ENCODE peak calls at places on chromosomes 12 and 14, in six cellular contexts. W, D, B, V, E and N are unnamed samples.

GRCh38 chr12:32997471-32997870 is 100.9 kb upstream of the PKP2 start:
- DNase-seq in W (no peak), D (no peak), B (no peak), V (no peak), E (no peak), N (no peak)

GRCh38 chr12:9761407-9761736 is 671 bp upstream of the CD69 start:
- DNase-seq in W (no peak), D (no peak), B (no peak), V (no peak), E (no peak), N (no peak)

GRCh38 chr12:55741978-55742377 is 944 bp upstream of the GDF11 start:
- DNase-seq in W (no peak), D (no peak), B (no peak), V (no peak), E (no peak), N (no peak)

GRCh38 chr14:92309968-92310367 is 13.0 kb upstream of the SLC24A4 start:
- DNase-seq in W (no peak), D (no peak), B (no peak), V (no peak), E (no peak), N (no peak)

GRCh38 chr14:77979666-77980351 is 179.9 kb downstream of the ADCK1 start:
- DNase-seq in W (no peak), D (peak), B (no peak), V (peak), E (no peak), N (no peak)

GRCh38 chr12:4900327-4900726 is 9.4 kb upstream of the KCNA1 start:
- DNase-seq in W (no peak), D (no peak), B (no peak), V (no peak), E (no peak), N (no peak)

GRCh38 chr14:69034612-69035262 is 55.6 kb upstream of the ACTN1 start:
- DNase-seq in W (no peak), D (no peak), B (no peak), V (no peak), E (no peak), N (no peak)

GRCh38 chr14:91889477-91890211 is 22.3 kb upstream of the TC2N start:
- DNase-seq in W (no peak), D (no peak), B (no peak), V (no peak), E (no peak), N (no peak)

GRCh38 chr12:108884116-108885012 is 4.5 kb downstream of the DAO start:
- DNase-seq in W (peak), D (peak), B (peak), V (peak), E (no peak), N (peak)

GRCh38 chr14:103550451-103551337 is 11.8 kb downstream of the BAG5 start:
- DNase-seq in W (no peak), D (no peak), B (no peak), V (no peak), E (no peak), N (no peak)

GRCh38 chr12:6807170-6807569 is 14.5 kb upstream of the GPR162 start:
- DNase-seq in W (no peak), D (no peak), B (no peak), V (no peak), E (no peak), N (no peak)

GRCh38 chr14:30990766-30991165 is 34.7 kb upstream of the AP4S1 start:
- DNase-seq in W (no peak), D (no peak), B (no peak), V (no peak), E (no peak), N (no peak)

GRCh38 chr12:65593206-65593833 is 231.0 kb upstream of the HMGA2 start:
- DNase-seq in W (no peak), D (no peak), B (no peak), V (no peak), E (no peak), N (no peak)

GRCh38 chr14:72780771-72781170 is 113.1 kb downstream of the DPF3 start:
- DNase-seq in W (no peak), D (no peak), B (no peak), V (no peak), E (no peak), N (no peak)

GRCh38 chr14:91835197-91835919 is 32.0 kb downstream of the TC2N start:
- DNase-seq in W (no peak), D (no peak), B (no peak), V (no peak), E (no peak), N (no peak)

GRCh38 chr14:67695394-67695949 is at the start of gene RDH11:
- DNase-seq in W (peak), D (peak), B (peak), V (peak), E (peak), N (peak)

GRCh38 chr14:49999216-49999761 is 106.4 kb downstream of the ARF6 start:
- DNase-seq in W (no peak), D (peak), B (peak), V (no peak), E (no peak), N (peak)

GRCh38 chr14:90198541-90198940 is 57.8 kb upstream of the PSMC1 start:
- DNase-seq in W (no peak), D (no peak), B (no peak), V (no peak), E (no peak), N (no peak)

GRCh38 chr12:8609061-8609570 is 3.5 kb downstream of the AICDA start:
- DNase-seq in W (no peak), D (no peak), B (peak), V (peak), E (no peak), N (peak)

GRCh38 chr14:30064454-30064853 is 136.8 kb upstream of the PRKD1 start:
- DNase-seq in W (no peak), D (no peak), B (no peak), V (no peak), E (no peak), N (no peak)

GRCh38 chr12:67854351-67854750 is 134.9 kb upstream of the IFNG-AS1 start:
- DNase-seq in W (no peak), D (no peak), B (no peak), V (no peak), E (no peak), N (no peak)

GRCh38 chr12:55188974-55189556 is 31.8 kb upstream of the OR10A7 start:
- DNase-seq in W (peak), D (peak), B (peak), V (peak), E (peak), N (peak)

GRCh38 chr14:30915596-30915995 is 41.2 kb downstream of the COCH start:
- DNase-seq in W (no peak), D (no peak), B (no peak), V (no peak), E (no peak), N (no peak)

GRCh38 chr12:52189376-52190174 is 2.2 kb downstream of the KRT80 start:
- DNase-seq in W (no peak), D (no peak), B (no peak), V (no peak), E (no peak), N (no peak)

GRCh38 chr14:100721568-100721967 is 5.1 kb upstream of the DLK1 start:
- DNase-seq in W (no peak), D (no peak), B (no peak), V (no peak), E (no peak), N (no peak)

GRCh38 chr14:80621701-80622100 is 319.8 kb downstream of the CEP128 start:
- DNase-seq in W (no peak), D (no peak), B (peak), V (peak), E (no peak), N (no peak)

GRCh38 chr12:49403887-49404517 is 36.7 kb downstream of the SPATS2 start:
- DNase-seq in W (no peak), D (peak), B (no peak), V (no peak), E (no peak), N (peak)
- TF ChIP-seq JUND in W (no peak), D (no peak), B (no peak), V (no peak), E (no peak), N (peak)

GRCh38 chr14:20711275-20712069 is 22.9 kb downstream of the ANG start:
- DNase-seq in W (no peak), D (no peak), B (no peak), V (no peak), E (no peak), N (no peak)

GRCh38 chr14:20719777-20720176 is 25.9 kb upstream of the EDDM3A start:
- DNase-seq in W (no peak), D (no peak), B (no peak), V (no peak), E (no peak), N (peak)

GRCh38 chr14:20712900-20713299 is 24.3 kb downstream of the ANG start:
- DNase-seq in W (no peak), D (no peak), B (no peak), V (no peak), E (no peak), N (no peak)

DNA sequence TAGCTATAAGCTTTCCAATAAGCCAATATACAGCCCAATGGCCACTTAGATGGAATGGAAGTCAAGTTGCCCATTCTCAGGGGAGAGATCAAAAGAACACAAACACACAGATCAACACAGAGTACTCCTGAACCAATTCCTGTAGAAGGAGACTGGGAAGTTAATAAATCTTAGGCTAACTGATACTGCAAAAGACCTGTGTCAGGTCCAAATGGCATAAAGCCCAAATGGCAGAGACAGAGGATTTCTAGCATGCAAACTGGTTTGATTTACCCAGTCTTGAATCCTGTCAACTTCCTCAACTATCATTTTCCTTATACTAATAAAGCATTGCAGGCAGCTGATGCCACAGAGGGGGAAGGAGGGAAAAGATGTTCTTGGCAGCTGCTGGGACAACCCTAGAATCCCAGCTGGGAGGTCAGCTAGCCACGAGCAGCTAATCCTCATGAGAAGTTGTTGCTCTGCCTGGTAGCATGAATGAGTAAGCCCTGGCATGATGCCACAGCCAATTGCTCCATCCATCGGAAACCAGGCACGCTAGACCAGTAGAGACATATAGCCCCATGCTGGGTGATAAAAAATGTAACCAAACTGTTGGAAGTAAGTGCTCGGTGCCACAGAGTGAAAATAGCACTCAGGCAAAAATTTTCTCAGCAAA is 26.2 kb downstream of the ANG start:
- DNase-seq in W (no peak), D (no peak), B (no peak), V (no peak), E (no peak), N (no peak)
- TF ChIP-seq JUND in W (no peak), D (no peak), B (no peak), V (no peak), E (no peak), N (no peak)

GRCh38 chr14:88195676-88196075 is 127.4 kb downstream of the KCNK10 start:
- DNase-seq in W (no peak), D (no peak), B (no peak), V (no peak), E (no peak), N (no peak)
- TF ChIP-seq JUND in W (no peak), D (no peak), B (no peak), V (no peak), E (no peak), N (no peak)

DNA sequence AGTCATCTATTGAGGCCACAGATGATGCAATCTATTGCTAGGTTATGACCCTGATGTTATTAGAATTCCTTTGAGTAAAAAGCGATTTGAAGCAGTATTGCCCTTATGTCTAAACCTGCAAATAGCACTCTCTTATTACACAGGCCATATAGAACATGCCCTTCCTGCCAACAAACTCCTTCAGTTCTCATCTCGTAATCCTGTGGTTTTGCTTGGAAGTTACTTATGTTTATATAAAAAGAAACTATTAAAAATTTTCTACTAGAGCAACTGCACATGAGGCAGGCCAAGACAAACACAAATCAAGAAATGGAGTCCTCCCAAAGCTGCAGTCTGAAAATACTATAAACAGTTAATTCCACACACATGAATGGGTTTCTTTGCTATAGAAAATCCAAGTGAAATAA is 1200.2 kb downstream of the LRFN5 start:
- DNase-seq in W (no peak), D (no peak), B (no peak), V (no peak), E (no peak), N (no peak)
- TF ChIP-seq JUND in W (no peak), D (no peak), B (no peak), V (no peak), E (no peak), N (no peak)

GRCh38 chr14:61860294-61860918 is 98.2 kb downstream of the SNAPC1 start:
- DNase-seq in W (no peak), D (peak), B (peak), V (peak), E (peak), N (peak)
- TF ChIP-seq JUND in W (no peak), D (no peak), B (no peak), V (no peak), E (no peak), N (no peak)

GRCh38 chr12:131050463-131051154 is 96.9 kb downstream of the ADGRD1 start:
- DNase-seq in W (no peak), D (no peak), B (no peak), V (no peak), E (no peak), N (no peak)

GRCh38 chr12:131049569-131050339 is 96.0 kb downstream of the ADGRD1 start:
- DNase-seq in W (no peak), D (no peak), B (no peak), V (no peak), E (no peak), N (no peak)

GRCh38 chr12:131048611-131048990 is 94.9 kb downstream of the ADGRD1 start:
- DNase-seq in W (no peak), D (no peak), B (no peak), V (no peak), E (no peak), N (no peak)

GRCh38 chr12:131047789-131048610 is 94.3 kb downstream of the ADGRD1 start:
- DNase-seq in W (no peak), D (peak), B (no peak), V (no peak), E (no peak), N (no peak)

GRCh38 chr12:131049002-131049401 is 95.3 kb downstream of the ADGRD1 start:
- DNase-seq in W (no peak), D (no peak), B (no peak), V (no peak), E (no peak), N (no peak)
- TF ChIP-seq JUND in W (no peak), D (no peak), B (no peak), V (no peak), E (no peak), N (no peak)

GRCh38 chr12:104729091-104729490 is 229.0 kb downstream of the SLC41A2 start:
- DNase-seq in W (no peak), D (no peak), B (no peak), V (no peak), E (no peak), N (no peak)

GRCh38 chr12:104725610-104726009 is 232.5 kb downstream of the SLC41A2 start:
- DNase-seq in W (no peak), D (no peak), B (no peak), V (no peak), E (no peak), N (no peak)

GRCh38 chr12:104730761-104731160 is 227.3 kb downstream of the SLC41A2 start:
- DNase-seq in W (no peak), D (no peak), B (no peak), V (no peak), E (no peak), N (no peak)

GRCh38 chr12:104729610-104730446 is 228.3 kb downstream of the SLC41A2 start:
- DNase-seq in W (no peak), D (no peak), B (no peak), V (no peak), E (no peak), N (no peak)

DNA sequence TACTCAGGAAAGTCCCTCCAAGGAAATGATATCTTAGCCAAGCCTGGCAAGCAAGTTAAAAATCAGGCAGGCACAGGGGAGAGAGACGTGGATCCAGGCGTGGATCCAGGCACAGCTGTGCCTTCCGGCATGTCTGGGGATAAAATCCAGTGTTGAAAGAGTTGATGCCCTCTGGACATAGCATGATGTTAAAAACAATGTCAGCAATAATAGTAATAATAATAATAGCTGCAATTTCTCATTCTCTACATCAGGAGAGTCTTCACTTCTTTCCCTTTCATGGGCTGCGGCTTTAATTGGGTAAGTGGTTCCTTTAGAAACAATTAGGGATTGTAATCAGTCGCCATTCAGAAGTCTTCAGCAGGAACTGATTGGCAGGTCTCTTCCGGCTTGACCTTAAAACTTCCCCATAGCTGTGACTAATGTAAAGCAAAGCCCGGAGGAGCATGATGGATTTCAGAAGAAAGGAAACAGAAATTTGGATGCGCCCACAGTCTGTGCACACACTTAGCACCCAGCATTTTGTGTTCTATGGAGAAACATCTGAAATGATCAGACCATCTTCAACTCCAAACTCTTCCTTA is 230.1 kb downstream of the SLC41A2 start:
- DNase-seq in W (no peak), D (no peak), B (no peak), V (no peak), E (no peak), N (no peak)
- TF ChIP-seq JUND in W (no peak), D (no peak), B (no peak), V (no peak), E (no peak), N (no peak)